ENCODE peak calls at places on chromosomes 12 and 14, in nine cellular contexts. One of them, this sample, is unnamed.

GRCh38 chr14:51398898-51399297 is 158.9 kb downstream of the TMX1 start:
- DNase-seq in activated CD8-positive, alpha-beta memory T cell treated with anti-CD3 and anti-CD28 coated beads for 48 hours: no peak
- DNase-seq in hippocampal formation: no peak
- DNase-seq in AML-193: no peak
- DNase-seq in RCC 7860: peak; percentile 81
- DNase-seq in type B pancreatic cell: no peak
- DNase-seq in stimulated activated CD4-positive, alpha-beta T cell treated with anti-CD3 and anti-CD28 coated beads, Interleukin-1b, Interleukin-23, amount 100 ng/mL, for 24 hours: no peak
- DNase-seq in HFFc6: peak; percentile 77
- DNase-seq in GM03348: peak; percentile 44
- DNase-seq in this sample: no peak

GRCh38 chr12:117580718-117581062 is 219.3 kb upstream of the NOS1 start:
- DNase-seq in activated CD8-positive, alpha-beta memory T cell treated with anti-CD3 and anti-CD28 coated beads for 48 hours: no peak
- DNase-seq in hippocampal formation: no peak
- DNase-seq in AML-193: no peak
- DNase-seq in RCC 7860: no peak
- DNase-seq in type B pancreatic cell: no peak
- DNase-seq in stimulated activated CD4-positive, alpha-beta T cell treated with anti-CD3 and anti-CD28 coated beads, Interleukin-1b, Interleukin-23, amount 100 ng/mL, for 24 hours: no peak
- DNase-seq in HFFc6: no peak
- DNase-seq in GM03348: peak; percentile 12
- DNase-seq in this sample: peak; percentile 24

GRCh38 chr12:39931857-39932256 is 174.0 kb downstream of the SLC2A13 start:
- DNase-seq in activated CD8-positive, alpha-beta memory T cell treated with anti-CD3 and anti-CD28 coated beads for 48 hours: no peak
- DNase-seq in hippocampal formation: no peak
- DNase-seq in AML-193: peak; percentile 69
- DNase-seq in RCC 7860: no peak
- DNase-seq in type B pancreatic cell: no peak
- DNase-seq in stimulated activated CD4-positive, alpha-beta T cell treated with anti-CD3 and anti-CD28 coated beads, Interleukin-1b, Interleukin-23, amount 100 ng/mL, for 24 hours: no peak
- DNase-seq in HFFc6: no peak
- DNase-seq in GM03348: no peak
- DNase-seq in this sample: peak; percentile 50

GRCh38 chr12:74393265-74393664 is 144.4 kb upstream of the ATXN7L3B start:
- DNase-seq in activated CD8-positive, alpha-beta memory T cell treated with anti-CD3 and anti-CD28 coated beads for 48 hours: no peak
- DNase-seq in hippocampal formation: no peak
- DNase-seq in AML-193: no peak
- DNase-seq in RCC 7860: no peak
- DNase-seq in type B pancreatic cell: no peak
- DNase-seq in stimulated activated CD4-positive, alpha-beta T cell treated with anti-CD3 and anti-CD28 coated beads, Interleukin-1b, Interleukin-23, amount 100 ng/mL, for 24 hours: no peak
- DNase-seq in HFFc6: no peak
- DNase-seq in GM03348: no peak
- DNase-seq in this sample: no peak

GRCh38 chr12:57868870-57869609 is 22.5 kb upstream of the CTDSP2 start:
- DNase-seq in activated CD8-positive, alpha-beta memory T cell treated with anti-CD3 and anti-CD28 coated beads for 48 hours: no peak
- DNase-seq in hippocampal formation: peak; percentile 29
- DNase-seq in AML-193: no peak
- DNase-seq in RCC 7860: no peak
- DNase-seq in type B pancreatic cell: no peak
- DNase-seq in stimulated activated CD4-positive, alpha-beta T cell treated with anti-CD3 and anti-CD28 coated beads, Interleukin-1b, Interleukin-23, amount 100 ng/mL, for 24 hours: no peak
- DNase-seq in HFFc6: no peak
- DNase-seq in GM03348: peak; percentile 68
- DNase-seq in this sample: no peak

GRCh38 chr12:89889051-89889450 is 180.4 kb upstream of the ATP2B1 start:
- DNase-seq in activated CD8-positive, alpha-beta memory T cell treated with anti-CD3 and anti-CD28 coated beads for 48 hours: no peak
- DNase-seq in hippocampal formation: no peak
- DNase-seq in AML-193: no peak
- DNase-seq in RCC 7860: no peak
- DNase-seq in type B pancreatic cell: no peak
- DNase-seq in stimulated activated CD4-positive, alpha-beta T cell treated with anti-CD3 and anti-CD28 coated beads, Interleukin-1b, Interleukin-23, amount 100 ng/mL, for 24 hours: no peak
- DNase-seq in HFFc6: peak; percentile 10
- DNase-seq in GM03348: peak; percentile 8
- DNase-seq in this sample: no peak

GRCh38 chr14:22653012-22653621 is 9.0 kb upstream of the OR6J1 start:
- DNase-seq in activated CD8-positive, alpha-beta memory T cell treated with anti-CD3 and anti-CD28 coated beads for 48 hours: no peak
- DNase-seq in hippocampal formation: no peak
- DNase-seq in AML-193: peak; percentile 63
- DNase-seq in RCC 7860: peak; percentile 46
- DNase-seq in type B pancreatic cell: no peak
- DNase-seq in stimulated activated CD4-positive, alpha-beta T cell treated with anti-CD3 and anti-CD28 coated beads, Interleukin-1b, Interleukin-23, amount 100 ng/mL, for 24 hours: peak; percentile 20
- DNase-seq in HFFc6: peak; percentile 73
- DNase-seq in GM03348: peak; percentile 86
- DNase-seq in this sample: peak; percentile 75

GRCh38 chr14:53778263-53778662 is 178.4 kb downstream of the BMP4 start:
- DNase-seq in activated CD8-positive, alpha-beta memory T cell treated with anti-CD3 and anti-CD28 coated beads for 48 hours: no peak
- DNase-seq in hippocampal formation: no peak
- DNase-seq in AML-193: no peak
- DNase-seq in RCC 7860: no peak
- DNase-seq in type B pancreatic cell: no peak
- DNase-seq in stimulated activated CD4-positive, alpha-beta T cell treated with anti-CD3 and anti-CD28 coated beads, Interleukin-1b, Interleukin-23, amount 100 ng/mL, for 24 hours: no peak
- DNase-seq in HFFc6: no peak
- DNase-seq in GM03348: no peak
- DNase-seq in this sample: no peak

GRCh38 chr12:6866920-6867406 is 368 bp upstream of the TPI1 start:
- DNase-seq in activated CD8-positive, alpha-beta memory T cell treated with anti-CD3 and anti-CD28 coated beads for 48 hours: no peak
- DNase-seq in hippocampal formation: peak; percentile 56
- DNase-seq in AML-193: peak; percentile 73
- DNase-seq in RCC 7860: no peak
- DNase-seq in type B pancreatic cell: no peak
- DNase-seq in stimulated activated CD4-positive, alpha-beta T cell treated with anti-CD3 and anti-CD28 coated beads, Interleukin-1b, Interleukin-23, amount 100 ng/mL, for 24 hours: no peak
- DNase-seq in HFFc6: no peak
- DNase-seq in GM03348: peak; percentile 33
- DNase-seq in this sample: no peak

GRCh38 chr12:34388636-34389377 is 366.5 kb downstream of the ALG10 start:
- DNase-seq in activated CD8-positive, alpha-beta memory T cell treated with anti-CD3 and anti-CD28 coated beads for 48 hours: no peak
- DNase-seq in hippocampal formation: no peak
- DNase-seq in AML-193: no peak
- DNase-seq in RCC 7860: no peak
- DNase-seq in type B pancreatic cell: no peak
- DNase-seq in stimulated activated CD4-positive, alpha-beta T cell treated with anti-CD3 and anti-CD28 coated beads, Interleukin-1b, Interleukin-23, amount 100 ng/mL, for 24 hours: no peak
- DNase-seq in HFFc6: no peak
- DNase-seq in GM03348: no peak
- DNase-seq in this sample: no peak

GRCh38 chr12:130506844-130507243 is 169.2 kb downstream of the PIWIL1 start:
- DNase-seq in activated CD8-positive, alpha-beta memory T cell treated with anti-CD3 and anti-CD28 coated beads for 48 hours: no peak
- DNase-seq in hippocampal formation: no peak
- DNase-seq in AML-193: no peak
- DNase-seq in RCC 7860: no peak
- DNase-seq in type B pancreatic cell: no peak
- DNase-seq in stimulated activated CD4-positive, alpha-beta T cell treated with anti-CD3 and anti-CD28 coated beads, Interleukin-1b, Interleukin-23, amount 100 ng/mL, for 24 hours: no peak
- DNase-seq in HFFc6: no peak
- DNase-seq in GM03348: no peak
- DNase-seq in this sample: no peak

GRCh38 chr14:75822522-75823288 is 159.1 kb downstream of the TGFB3 start:
- DNase-seq in activated CD8-positive, alpha-beta memory T cell treated with anti-CD3 and anti-CD28 coated beads for 48 hours: no peak
- DNase-seq in hippocampal formation: no peak
- DNase-seq in AML-193: no peak
- DNase-seq in RCC 7860: peak; percentile 5
- DNase-seq in type B pancreatic cell: no peak
- DNase-seq in stimulated activated CD4-positive, alpha-beta T cell treated with anti-CD3 and anti-CD28 coated beads, Interleukin-1b, Interleukin-23, amount 100 ng/mL, for 24 hours: no peak
- DNase-seq in HFFc6: peak; percentile 79
- DNase-seq in GM03348: peak; percentile 72
- DNase-seq in this sample: no peak

GRCh38 chr12:76232013-76232412 is 116.2 kb downstream of the BBS10 start:
- DNase-seq in activated CD8-positive, alpha-beta memory T cell treated with anti-CD3 and anti-CD28 coated beads for 48 hours: no peak
- DNase-seq in hippocampal formation: no peak
- DNase-seq in AML-193: no peak
- DNase-seq in RCC 7860: no peak
- DNase-seq in type B pancreatic cell: no peak
- DNase-seq in stimulated activated CD4-positive, alpha-beta T cell treated with anti-CD3 and anti-CD28 coated beads, Interleukin-1b, Interleukin-23, amount 100 ng/mL, for 24 hours: no peak
- DNase-seq in HFFc6: no peak
- DNase-seq in GM03348: no peak
- DNase-seq in this sample: no peak

GRCh38 chr14:24387014-24387355 is 11.8 kb upstream of the NYNRIN start:
- DNase-seq in activated CD8-positive, alpha-beta memory T cell treated with anti-CD3 and anti-CD28 coated beads for 48 hours: no peak
- DNase-seq in hippocampal formation: no peak
- DNase-seq in AML-193: no peak
- DNase-seq in RCC 7860: no peak
- DNase-seq in type B pancreatic cell: no peak
- DNase-seq in stimulated activated CD4-positive, alpha-beta T cell treated with anti-CD3 and anti-CD28 coated beads, Interleukin-1b, Interleukin-23, amount 100 ng/mL, for 24 hours: no peak
- DNase-seq in HFFc6: no peak
- DNase-seq in GM03348: no peak
- DNase-seq in this sample: no peak

GRCh38 chr12:113244015-113244983 is 23.0 kb downstream of the TPCN1 start:
- DNase-seq in activated CD8-positive, alpha-beta memory T cell treated with anti-CD3 and anti-CD28 coated beads for 48 hours: no peak
- DNase-seq in hippocampal formation: peak; percentile 57
- DNase-seq in AML-193: no peak
- DNase-seq in RCC 7860: no peak
- DNase-seq in type B pancreatic cell: no peak
- DNase-seq in stimulated activated CD4-positive, alpha-beta T cell treated with anti-CD3 and anti-CD28 coated beads, Interleukin-1b, Interleukin-23, amount 100 ng/mL, for 24 hours: no peak
- DNase-seq in HFFc6: no peak
- DNase-seq in GM03348: no peak
- DNase-seq in this sample: no peak

GRCh38 chr14:67776653-67777322 is 39.6 kb downstream of the ZFYVE26 start:
- DNase-seq in activated CD8-positive, alpha-beta memory T cell treated with anti-CD3 and anti-CD28 coated beads for 48 hours: no peak
- DNase-seq in hippocampal formation: no peak
- DNase-seq in AML-193: no peak
- DNase-seq in RCC 7860: no peak
- DNase-seq in type B pancreatic cell: no peak
- DNase-seq in stimulated activated CD4-positive, alpha-beta T cell treated with anti-CD3 and anti-CD28 coated beads, Interleukin-1b, Interleukin-23, amount 100 ng/mL, for 24 hours: no peak
- DNase-seq in HFFc6: no peak
- DNase-seq in GM03348: no peak
- DNase-seq in this sample: no peak

GRCh38 chr12:101927042-101927441 is 49.7 kb downstream of the DRAM1 start:
- DNase-seq in activated CD8-positive, alpha-beta memory T cell treated with anti-CD3 and anti-CD28 coated beads for 48 hours: no peak
- DNase-seq in hippocampal formation: no peak
- DNase-seq in AML-193: no peak
- DNase-seq in RCC 7860: no peak
- DNase-seq in type B pancreatic cell: no peak
- DNase-seq in stimulated activated CD4-positive, alpha-beta T cell treated with anti-CD3 and anti-CD28 coated beads, Interleukin-1b, Interleukin-23, amount 100 ng/mL, for 24 hours: no peak
- DNase-seq in HFFc6: no peak
- DNase-seq in GM03348: peak; percentile 34
- DNase-seq in this sample: no peak

GRCh38 chr14:52547526-52547925 is 4.8 kb downstream of the TXNDC16 start:
- DNase-seq in activated CD8-positive, alpha-beta memory T cell treated with anti-CD3 and anti-CD28 coated beads for 48 hours: no peak
- DNase-seq in hippocampal formation: no peak
- DNase-seq in AML-193: no peak
- DNase-seq in RCC 7860: no peak
- DNase-seq in type B pancreatic cell: no peak
- DNase-seq in stimulated activated CD4-positive, alpha-beta T cell treated with anti-CD3 and anti-CD28 coated beads, Interleukin-1b, Interleukin-23, amount 100 ng/mL, for 24 hours: no peak
- DNase-seq in HFFc6: no peak
- DNase-seq in GM03348: no peak
- DNase-seq in this sample: peak; percentile 32

GRCh38 chr12:82896286-82896685 is 209.6 kb downstream of the TMTC2 start:
- DNase-seq in activated CD8-positive, alpha-beta memory T cell treated with anti-CD3 and anti-CD28 coated beads for 48 hours: no peak
- DNase-seq in hippocampal formation: no peak
- DNase-seq in AML-193: no peak
- DNase-seq in RCC 7860: no peak
- DNase-seq in type B pancreatic cell: no peak
- DNase-seq in stimulated activated CD4-positive, alpha-beta T cell treated with anti-CD3 and anti-CD28 coated beads, Interleukin-1b, Interleukin-23, amount 100 ng/mL, for 24 hours: no peak
- DNase-seq in HFFc6: no peak
- DNase-seq in GM03348: no peak
- DNase-seq in this sample: no peak

GRCh38 chr12:65156366-65156831 is 13.0 kb upstream of the LEMD3 start:
- DNase-seq in activated CD8-positive, alpha-beta memory T cell treated with anti-CD3 and anti-CD28 coated beads for 48 hours: no peak
- DNase-seq in hippocampal formation: no peak
- DNase-seq in AML-193: peak; percentile 60
- DNase-seq in RCC 7860: no peak
- DNase-seq in type B pancreatic cell: no peak
- DNase-seq in stimulated activated CD4-positive, alpha-beta T cell treated with anti-CD3 and anti-CD28 coated beads, Interleukin-1b, Interleukin-23, amount 100 ng/mL, for 24 hours: no peak
- DNase-seq in HFFc6: no peak
- DNase-seq in GM03348: no peak
- DNase-seq in this sample: peak; percentile 85

GRCh38 chr12:96812153-96812552 is 94.9 kb upstream of the NEDD1 start:
- DNase-seq in activated CD8-positive, alpha-beta memory T cell treated with anti-CD3 and anti-CD28 coated beads for 48 hours: no peak
- DNase-seq in hippocampal formation: no peak
- DNase-seq in AML-193: no peak
- DNase-seq in RCC 7860: no peak
- DNase-seq in type B pancreatic cell: no peak
- DNase-seq in stimulated activated CD4-positive, alpha-beta T cell treated with anti-CD3 and anti-CD28 coated beads, Interleukin-1b, Interleukin-23, amount 100 ng/mL, for 24 hours: no peak
- DNase-seq in HFFc6: no peak
- DNase-seq in GM03348: no peak
- DNase-seq in this sample: no peak

GRCh38 chr14:33376510-33376909 is 437.8 kb downstream of the NPAS3 start:
- DNase-seq in activated CD8-positive, alpha-beta memory T cell treated with anti-CD3 and anti-CD28 coated beads for 48 hours: no peak
- DNase-seq in hippocampal formation: no peak
- DNase-seq in AML-193: no peak
- DNase-seq in RCC 7860: no peak
- DNase-seq in type B pancreatic cell: no peak
- DNase-seq in stimulated activated CD4-positive, alpha-beta T cell treated with anti-CD3 and anti-CD28 coated beads, Interleukin-1b, Interleukin-23, amount 100 ng/mL, for 24 hours: no peak
- DNase-seq in HFFc6: no peak
- DNase-seq in GM03348: no peak
- DNase-seq in this sample: no peak

GRCh38 chr12:49706351-49707126 is 666 bp downstream of the FMNL3 start:
- DNase-seq in activated CD8-positive, alpha-beta memory T cell treated with anti-CD3 and anti-CD28 coated beads for 48 hours: no peak
- DNase-seq in hippocampal formation: no peak
- DNase-seq in AML-193: no peak
- DNase-seq in RCC 7860: no peak
- DNase-seq in type B pancreatic cell: no peak
- DNase-seq in stimulated activated CD4-positive, alpha-beta T cell treated with anti-CD3 and anti-CD28 coated beads, Interleukin-1b, Interleukin-23, amount 100 ng/mL, for 24 hours: no peak
- DNase-seq in HFFc6: no peak
- DNase-seq in GM03348: peak; percentile 52
- DNase-seq in this sample: peak; percentile 47

GRCh38 chr12:5480218-5480952 is 48.5 kb downstream of the NTF3 start:
- DNase-seq in activated CD8-positive, alpha-beta memory T cell treated with anti-CD3 and anti-CD28 coated beads for 48 hours: no peak
- DNase-seq in hippocampal formation: no peak
- DNase-seq in AML-193: no peak
- DNase-seq in RCC 7860: no peak
- DNase-seq in type B pancreatic cell: peak; percentile 77
- DNase-seq in stimulated activated CD4-positive, alpha-beta T cell treated with anti-CD3 and anti-CD28 coated beads, Interleukin-1b, Interleukin-23, amount 100 ng/mL, for 24 hours: no peak
- DNase-seq in HFFc6: no peak
- DNase-seq in GM03348: peak; percentile 49
- DNase-seq in this sample: no peak

GRCh38 chr14:77302926-77303325 is 17.8 kb downstream of the POMT2 start:
- DNase-seq in activated CD8-positive, alpha-beta memory T cell treated with anti-CD3 and anti-CD28 coated beads for 48 hours: no peak
- DNase-seq in hippocampal formation: no peak
- DNase-seq in AML-193: no peak
- DNase-seq in RCC 7860: peak; percentile 65
- DNase-seq in type B pancreatic cell: no peak
- DNase-seq in stimulated activated CD4-positive, alpha-beta T cell treated with anti-CD3 and anti-CD28 coated beads, Interleukin-1b, Interleukin-23, amount 100 ng/mL, for 24 hours: no peak
- DNase-seq in HFFc6: peak; percentile 74
- DNase-seq in GM03348: peak; percentile 36
- DNase-seq in this sample: no peak

GRCh38 chr14:81301371-81301770 is 80.6 kb upstream of the GTF2A1 start:
- DNase-seq in activated CD8-positive, alpha-beta memory T cell treated with anti-CD3 and anti-CD28 coated beads for 48 hours: no peak
- DNase-seq in hippocampal formation: no peak
- DNase-seq in AML-193: no peak
- DNase-seq in RCC 7860: no peak
- DNase-seq in type B pancreatic cell: no peak
- DNase-seq in stimulated activated CD4-positive, alpha-beta T cell treated with anti-CD3 and anti-CD28 coated beads, Interleukin-1b, Interleukin-23, amount 100 ng/mL, for 24 hours: no peak
- DNase-seq in HFFc6: no peak
- DNase-seq in GM03348: no peak
- DNase-seq in this sample: peak; percentile 27

GRCh38 chr14:104604461-104605449 is at the start of gene TMEM179:
- DNase-seq in activated CD8-positive, alpha-beta memory T cell treated with anti-CD3 and anti-CD28 coated beads for 48 hours: no peak
- DNase-seq in hippocampal formation: no peak
- DNase-seq in AML-193: no peak
- DNase-seq in RCC 7860: no peak
- DNase-seq in type B pancreatic cell: peak; percentile 79
- DNase-seq in stimulated activated CD4-positive, alpha-beta T cell treated with anti-CD3 and anti-CD28 coated beads, Interleukin-1b, Interleukin-23, amount 100 ng/mL, for 24 hours: no peak
- DNase-seq in HFFc6: no peak
- DNase-seq in GM03348: peak; percentile 60
- DNase-seq in this sample: no peak

GRCh38 chr12:5437122-5437521 is 5.2 kb downstream of the NTF3 start:
- DNase-seq in activated CD8-positive, alpha-beta memory T cell treated with anti-CD3 and anti-CD28 coated beads for 48 hours: no peak
- DNase-seq in hippocampal formation: no peak
- DNase-seq in AML-193: no peak
- DNase-seq in RCC 7860: no peak
- DNase-seq in type B pancreatic cell: no peak
- DNase-seq in stimulated activated CD4-positive, alpha-beta T cell treated with anti-CD3 and anti-CD28 coated beads, Interleukin-1b, Interleukin-23, amount 100 ng/mL, for 24 hours: no peak
- DNase-seq in HFFc6: no peak
- DNase-seq in GM03348: no peak
- DNase-seq in this sample: no peak

GRCh38 chr14:36174767-36175424 is 1.6 kb downstream of the PTCSC3 start:
- DNase-seq in activated CD8-positive, alpha-beta memory T cell treated with anti-CD3 and anti-CD28 coated beads for 48 hours: no peak
- DNase-seq in hippocampal formation: no peak
- DNase-seq in AML-193: no peak
- DNase-seq in RCC 7860: no peak
- DNase-seq in type B pancreatic cell: no peak
- DNase-seq in stimulated activated CD4-positive, alpha-beta T cell treated with anti-CD3 and anti-CD28 coated beads, Interleukin-1b, Interleukin-23, amount 100 ng/mL, for 24 hours: no peak
- DNase-seq in HFFc6: no peak
- DNase-seq in GM03348: no peak
- DNase-seq in this sample: no peak

GRCh38 chr14:99261916-99262787 is 9.8 kb downstream of the BCL11B start:
- DNase-seq in activated CD8-positive, alpha-beta memory T cell treated with anti-CD3 and anti-CD28 coated beads for 48 hours: no peak
- DNase-seq in hippocampal formation: no peak
- DNase-seq in AML-193: no peak
- DNase-seq in RCC 7860: no peak
- DNase-seq in type B pancreatic cell: no peak
- DNase-seq in stimulated activated CD4-positive, alpha-beta T cell treated with anti-CD3 and anti-CD28 coated beads, Interleukin-1b, Interleukin-23, amount 100 ng/mL, for 24 hours: no peak
- DNase-seq in HFFc6: no peak
- DNase-seq in GM03348: no peak
- DNase-seq in this sample: no peak

GRCh38 chr12:106039242-106039641 is 99.5 kb downstream of the NUAK1 start:
- DNase-seq in activated CD8-positive, alpha-beta memory T cell treated with anti-CD3 and anti-CD28 coated beads for 48 hours: no peak
- DNase-seq in hippocampal formation: no peak
- DNase-seq in AML-193: no peak
- DNase-seq in RCC 7860: no peak
- DNase-seq in type B pancreatic cell: no peak
- DNase-seq in stimulated activated CD4-positive, alpha-beta T cell treated with anti-CD3 and anti-CD28 coated beads, Interleukin-1b, Interleukin-23, amount 100 ng/mL, for 24 hours: no peak
- DNase-seq in HFFc6: no peak
- DNase-seq in GM03348: no peak
- DNase-seq in this sample: no peak